ENCODE peak calls at places on chromosomes 16 and 17, in eight cellular contexts. Q is RWPE2, C is psoas muscle, F is heart right ventricle, M is fibroblast of lung, O is heart left ventricle, U is breast epithelium, Z is neural progenitor cell. T is an unnamed sample.

GRCh38 chr16:78629173-78629572 is 529.7 kb downstream of the WWOX start:
- DNase-seq in Q (no peak), C (no peak), F (no peak), M (peak; percentile 55), O (no peak), U (no peak), Z (no peak), T (no peak)

GRCh38 chr17:65885484-65885883 is 306.4 kb downstream of the CEP112 start:
- DNase-seq in Q (no peak), C (no peak), F (no peak), M (no peak), O (no peak), U (no peak), Z (no peak), T (peak; percentile 78)

GRCh38 chr17:48358203-48358602 is 71.8 kb downstream of the SKAP1 start:
- DNase-seq in Q (no peak), C (no peak), F (no peak), M (no peak), O (no peak), U (no peak), Z (no peak), T (no peak)

GRCh38 chr16:78478267-78478821 is 378.9 kb downstream of the WWOX start:
- DNase-seq in Q (no peak), C (no peak), F (no peak), M (no peak), O (no peak), U (no peak), Z (peak; percentile 30), T (no peak)

GRCh38 chr17:30950189-30950588 is 20.6 kb upstream of the RNF135 start:
- DNase-seq in Q (no peak), C (peak; percentile 34), F (no peak), M (no peak), O (no peak), U (no peak), Z (no peak), T (no peak)

GRCh38 chr16:81036751-81037350 is 1.2 kb downstream of the ATMIN start:
- DNase-seq in Q (no peak), C (no peak), F (peak; percentile 55), M (peak; percentile 11), O (peak; percentile 34), U (no peak), Z (no peak), T (peak; percentile 34)

GRCh38 chr16:75097191-75097761 is 19.3 kb downstream of the LDHD start:
- DNase-seq in Q (no peak), C (no peak), F (no peak), M (no peak), O (no peak), U (no peak), Z (no peak), T (no peak)

GRCh38 chr17:64020068-64020766 is at the start of gene ICAM2:
- DNase-seq in Q (peak; percentile 34), C (peak; percentile 78), F (peak; percentile 85), M (no peak), O (peak; percentile 77), U (peak; percentile 66), Z (no peak), T (no peak)

GRCh38 chr16:28097500-28097899 is 34.0 kb upstream of the GSG1L start:
- DNase-seq in Q (no peak), C (no peak), F (no peak), M (no peak), O (no peak), U (no peak), Z (no peak), T (no peak)

GRCh38 chr16:73544266-73544665 is 496.3 kb upstream of the ZFHX3 start:
- DNase-seq in Q (no peak), C (no peak), F (no peak), M (no peak), O (no peak), U (no peak), Z (peak; percentile 47), T (no peak)

GRCh38 chr16:4111748-4112696 is 4.2 kb downstream of the ADCY9 start:
- DNase-seq in Q (no peak), C (peak; percentile 39), F (no peak), M (peak; percentile 23), O (no peak), U (no peak), Z (no peak), T (no peak)

GRCh38 chr17:36602924-36603384 is 1.6 kb downstream of the MRM1 start:
- DNase-seq in Q (no peak), C (peak; percentile 56), F (peak; percentile 47), M (peak; percentile 62), O (no peak), U (no peak), Z (peak; percentile 84), T (peak; percentile 60)

GRCh38 chr17:9021158-9021984 is at the start of gene NTN1:
- DNase-seq in Q (no peak), C (peak; percentile 67), F (peak; percentile 43), M (peak; percentile 50), O (peak; percentile 56), U (no peak), Z (peak; percentile 83), T (no peak)

GRCh38 chr17:80789356-80789902 is 202.2 kb upstream of the CHMP6 start:
- DNase-seq in Q (peak; percentile 64), C (no peak), F (peak; percentile 61), M (peak; percentile 89), O (peak; percentile 51), U (no peak), Z (no peak), T (peak; percentile 68)

GRCh38 chr17:44187131-44187899 is 543 bp downstream of the TMUB2 start:
- DNase-seq in Q (no peak), C (no peak), F (no peak), M (peak; percentile 42), O (no peak), U (no peak), Z (no peak), T (peak; percentile 59)

DNA sequence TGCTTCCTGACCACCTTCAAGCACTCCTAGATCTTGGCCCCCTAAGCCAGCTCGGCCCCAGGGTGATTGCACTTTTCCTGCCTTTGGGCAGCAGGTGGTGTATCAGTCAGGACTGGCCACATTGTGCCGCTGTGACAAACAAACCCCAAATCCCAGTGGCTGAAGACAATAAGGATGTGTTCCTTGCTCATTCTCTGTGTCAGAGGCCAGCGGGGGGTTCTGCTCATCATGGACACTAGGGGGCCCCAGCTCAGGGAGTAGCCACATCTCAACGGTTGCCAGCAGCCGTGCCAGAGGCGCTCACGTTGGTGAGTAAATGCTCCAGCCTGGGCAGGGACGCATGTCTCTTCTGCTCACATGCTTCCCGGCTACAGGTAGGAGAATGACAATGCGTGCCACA is 60.4 kb downstream of the ZDHHC7 start:
- DNase-seq in Q (no peak), C (no peak), F (no peak), M (no peak), O (no peak), U (no peak), Z (no peak), T (no peak)
- TF ChIP-seq CTCF in Q (no peak), C (peak; percentile 14), F (no peak), M (peak; percentile 9), O (no peak), U (no peak), Z (peak; percentile 11), T (peak; percentile 14)

GRCh38 chr16:86515420-86515779 is 5.1 kb downstream of the FOXF1 start:
- DNase-seq in Q (no peak), C (peak; percentile 27), F (no peak), M (peak; percentile 54), O (no peak), U (no peak), Z (peak; percentile 80), T (no peak)
- H3K4me3 ChIP-seq in Q (no peak overlapping the region), C (no peak overlapping the region), F (no peak overlapping the region), M (peak overlapping the region; percentile 97), O (peak overlapping the region; percentile 19), U (no peak overlapping the region), Z (peak overlapping the region; percentile 27), T (no peak overlapping the region)

GRCh38 chr16:70157105-70157476 is 16.5 kb upstream of the CLEC18C start:
- DNase-seq in Q (no peak), C (no peak), F (no peak), M (no peak), O (no peak), U (no peak), Z (no peak), T (no peak)

GRCh38 chr16:70151391-70151790 is 22.2 kb upstream of the CLEC18C start:
- DNase-seq in Q (no peak), C (no peak), F (no peak), M (no peak), O (no peak), U (no peak), Z (no peak), T (no peak)

GRCh38 chr16:70156207-70156978 is 17.2 kb upstream of the CLEC18C start:
- DNase-seq in Q (no peak), C (no peak), F (no peak), M (no peak), O (no peak), U (no peak), Z (no peak), T (no peak)

GRCh38 chr16:70152578-70153302 is 20.8 kb upstream of the CLEC18C start:
- DNase-seq in Q (no peak), C (no peak), F (no peak), M (no peak), O (no peak), U (no peak), Z (no peak), T (no peak)

GRCh38 chr16:70151941-70152509 is 21.6 kb upstream of the CLEC18C start:
- DNase-seq in Q (no peak), C (no peak), F (no peak), M (peak; percentile 52), O (no peak), U (no peak), Z (no peak), T (peak; percentile 81)
- H3K36me3 ChIP-seq in Q (peaks cover 75% of the 10 kb centered on the region), C (peaks cover 29% of the 10 kb centered on the region), F (peaks cover 38% of the 10 kb centered on the region), M (peaks cover 23% of the 10 kb centered on the region), O (peaks cover 94% of the 10 kb centered on the region), U (peaks cover 21% of the 10 kb centered on the region), Z (peaks cover 4% of the 10 kb centered on the region), T (peaks cover 14% of the 10 kb centered on the region)

DNA sequence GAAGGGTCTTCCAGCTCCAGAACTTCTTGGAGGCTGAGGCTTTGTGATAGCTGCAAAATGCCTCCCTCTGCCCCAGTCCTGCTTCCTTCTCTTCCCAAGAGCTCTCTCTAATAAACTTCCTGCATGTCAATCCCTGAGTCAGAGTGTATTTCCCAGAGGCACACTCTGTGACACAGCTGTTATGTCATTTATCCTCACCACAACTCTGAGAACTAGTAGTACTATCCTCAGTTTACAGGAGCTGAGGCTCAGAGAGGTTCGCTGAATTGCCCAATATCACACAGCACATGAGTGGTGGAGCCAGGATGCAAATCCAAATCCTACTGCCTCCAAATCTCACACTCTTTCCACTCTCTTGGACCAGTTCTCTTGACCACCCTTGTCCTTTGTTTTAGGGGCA is 20.0 kb downstream of the UNC45B start:
- DNase-seq in Q (no peak), C (no peak), F (no peak), M (no peak), O (no peak), U (no peak), Z (no peak), T (peak; percentile 80)
- TF ChIP-seq CTCF in Q (no peak), C (no peak), F (no peak), M (no peak), O (no peak), U (no peak), Z (no peak), T (no peak)

DNA sequence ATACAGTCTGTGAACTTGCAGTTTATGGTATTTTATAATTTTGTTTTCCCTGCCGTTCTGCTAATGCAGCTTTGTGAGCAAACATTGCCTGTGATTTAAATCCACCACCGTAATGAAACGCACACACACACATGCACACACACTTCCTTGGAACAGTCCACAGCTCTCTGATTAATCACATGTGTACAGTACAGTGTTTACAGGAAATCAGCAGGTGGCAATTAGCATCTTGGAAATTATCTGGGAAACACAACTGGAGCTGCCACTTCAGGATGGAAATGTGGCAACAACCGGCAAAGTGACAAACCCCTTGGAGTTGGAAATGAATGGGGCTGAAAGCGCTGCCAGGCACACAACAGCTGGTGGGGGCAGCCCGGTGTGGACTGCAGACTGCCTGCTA is 12.9 kb upstream of the ZKSCAN2 start:
- DNase-seq in Q (no peak), C (no peak), F (no peak), M (no peak), O (no peak), U (no peak), Z (no peak), T (no peak)
- H3K4me3 ChIP-seq in Q (no peak overlapping the region), C (no peak overlapping the region), F (no peak overlapping the region), M (no peak overlapping the region), O (no peak overlapping the region), U (no peak overlapping the region), Z (no peak overlapping the region), T (no peak overlapping the region)

T was measured in bronchial epithelial cell.